ENCODE peak calls at places on chromosome 21, in five cellular contexts. Q, D, X, E and O are unnamed samples. For H3K4me1, the result is how much of the 10 kb centered on the place peaks cover.

GRCh38 chr21:21205604-21206003 is 207.4 kb downstream of the NCAM2 start:
- ATAC-seq in X (no peak), Q (no peak), D (no peak), E (no peak), O (no peak)

GRCh38 chr21:43911935-43912487 is 47.0 kb downstream of the AGPAT3 start:
- ATAC-seq in X (no peak), E (peak), D (peak), Q (peak), O (no peak)

GRCh38 chr21:15682977-15683376 is 46.8 kb upstream of the USP25 start:
- ATAC-seq in Q (peak), E (no peak), X (peak), D (peak), O (no peak)

GRCh38 chr21:38930838-38931237 is 125.1 kb downstream of the ETS2 start:
- ATAC-seq in D (peak), E (peak), X (peak), Q (peak), O (peak)

GRCh38 chr21:15415541-15416261 is 314.1 kb upstream of the USP25 start:
- ATAC-seq in D (no peak), E (no peak), X (no peak), Q (no peak), O (no peak)

GRCh38 chr21:29819675-29820337 is 120.0 kb downstream of the GRIK1 start:
- ATAC-seq in X (no peak), D (no peak), E (no peak), Q (no peak), O (no peak)

GRCh38 chr21:45513003-45513706 is 29.1 kb downstream of the SLC19A1 start:
- ATAC-seq in E (no peak), Q (no peak), D (no peak), X (no peak), O (no peak)

GRCh38 chr21:38768385-38769071 is 37.2 kb upstream of the ETS2 start:
- ATAC-seq in D (no peak), Q (no peak), E (no peak), X (peak), O (peak)

GRCh38 chr21:37139902-37140301 is 66.8 kb downstream of the TTC3 start:
- ATAC-seq in E (no peak), X (peak), Q (no peak), D (no peak), O (no peak)

GRCh38 chr21:8989261-8989882 is 1532.0 kb upstream of the TPTE start:
- ATAC-seq in Q (no peak), E (peak), D (peak), X (peak), O (peak)

GRCh38 chr21:43277481-43278351 is 108.9 kb downstream of the CRYAA start:
- ATAC-seq in E (no peak), Q (peak), D (peak), X (no peak), O (peak)

GRCh38 chr21:38342734-38343133 is 85.9 kb downstream of the KCNJ15 start:
- ATAC-seq in E (no peak), Q (no peak), X (no peak), D (no peak), O (no peak)

GRCh38 chr21:15534450-15534886 is 195.3 kb upstream of the USP25 start:
- ATAC-seq in E (no peak), Q (no peak), X (no peak), D (no peak), O (no peak)

GRCh38 chr21:14964658-14965057 is 100.1 kb downstream of the NRIP1 start:
- ATAC-seq in D (no peak), X (no peak), Q (no peak), E (no peak), O (no peak)

GRCh38 chr21:15406791-15407190 is 323.0 kb upstream of the USP25 start:
- ATAC-seq in X (no peak), D (no peak), E (no peak), Q (no peak), O (no peak)

GRCh38 chr21:44423312-44423821 is 31.9 kb upstream of the LRRC3 start:
- ATAC-seq in E (no peak), X (no peak), D (no peak), Q (no peak), O (no peak)

GRCh38 chr21:46562964-46563607 is 41.8 kb downstream of the S100B start:
- ATAC-seq in X (no peak), D (no peak), Q (no peak), E (no peak), O (no peak)

GRCh38 chr21:38460171-38460742 is 38.0 kb downstream of the ERG start:
- ATAC-seq in X (no peak), Q (no peak), E (no peak), D (peak), O (no peak)

GRCh38 chr21:36915701-36916075 is 50.8 kb downstream of the HLCS start:
- ATAC-seq in Q (no peak), X (no peak), D (no peak), E (no peak), O (no peak)

GRCh38 chr21:39656209-39656608 is 43.5 kb downstream of the B3GALT5 start:
- ATAC-seq in D (no peak), Q (no peak), X (no peak), E (no peak), O (no peak)

GRCh38 chr21:15671188-15671587 is 58.6 kb upstream of the USP25 start:
- ATAC-seq in X (no peak), E (no peak), Q (no peak), D (no peak), O (no peak)

GRCh38 chr21:28181730-28182129 is 810.9 kb downstream of the LTN1 start:
- ATAC-seq in Q (no peak), E (no peak), D (no peak), X (no peak), O (no peak)

GRCh38 chr21:38478782-38479181 is 19.5 kb downstream of the ERG start:
- ATAC-seq in E (no peak), D (no peak), Q (no peak), X (no peak), O (no peak)

GRCh38 chr21:37582613-37583012 is 216.0 kb downstream of the DYRK1A start:
- ATAC-seq in D (peak), Q (peak), E (peak), X (peak), O (peak)

GRCh38 chr21:27645285-27645684 is 678.4 kb upstream of the ADAMTS5 start:
- ATAC-seq in E (no peak), D (no peak), Q (no peak), X (no peak), O (no peak)

GRCh38 chr21:43692949-43693348 is 26.0 kb upstream of the PDXK start:
- ATAC-seq in Q (no peak), D (no peak), E (no peak), X (no peak), O (peak)

GRCh38 chr21:14979264-14979663 is 85.5 kb downstream of the NRIP1 start:
- ATAC-seq in E (no peak), Q (no peak), D (no peak), X (no peak), O (no peak)

GRCh38 chr21:40835179-40835694 is 11.7 kb downstream of the DSCAM start:
- ATAC-seq in E (no peak), Q (no peak), D (no peak), X (no peak), O (peak)

GRCh38 chr21:28633803-28634572 is 358.7 kb downstream of the LTN1 start:
- ATAC-seq in D (peak), Q (peak), E (peak), X (peak), O (peak)

GRCh38 chr21:31382060-31382459 is 38.0 kb upstream of the TIAM1 start:
- ATAC-seq in E (no peak), Q (no peak), D (no peak), X (no peak), O (no peak)
- H3K27ac ChIP-seq in E (no peak), Q (no peak), D (no peak), X (no peak), O (no peak)

GRCh38 chr21:25566645-25567044 is 40.6 kb downstream of the MRPL39 start:
- ATAC-seq in X (no peak), Q (no peak), D (no peak), E (no peak), O (no peak)
- H3K4me1 ChIP-seq in X (under half), Q (under half), D (under half), E (under half), O (under half)

GRCh38 chr21:31459457-31459856 is 115.4 kb upstream of the TIAM1 start:
- ATAC-seq in E (no peak), X (no peak), Q (no peak), D (no peak), O (no peak)
- TF ChIP-seq CTCF in E (no peak), X (no peak), Q (no peak), D (no peak), O (no peak)

DNA sequence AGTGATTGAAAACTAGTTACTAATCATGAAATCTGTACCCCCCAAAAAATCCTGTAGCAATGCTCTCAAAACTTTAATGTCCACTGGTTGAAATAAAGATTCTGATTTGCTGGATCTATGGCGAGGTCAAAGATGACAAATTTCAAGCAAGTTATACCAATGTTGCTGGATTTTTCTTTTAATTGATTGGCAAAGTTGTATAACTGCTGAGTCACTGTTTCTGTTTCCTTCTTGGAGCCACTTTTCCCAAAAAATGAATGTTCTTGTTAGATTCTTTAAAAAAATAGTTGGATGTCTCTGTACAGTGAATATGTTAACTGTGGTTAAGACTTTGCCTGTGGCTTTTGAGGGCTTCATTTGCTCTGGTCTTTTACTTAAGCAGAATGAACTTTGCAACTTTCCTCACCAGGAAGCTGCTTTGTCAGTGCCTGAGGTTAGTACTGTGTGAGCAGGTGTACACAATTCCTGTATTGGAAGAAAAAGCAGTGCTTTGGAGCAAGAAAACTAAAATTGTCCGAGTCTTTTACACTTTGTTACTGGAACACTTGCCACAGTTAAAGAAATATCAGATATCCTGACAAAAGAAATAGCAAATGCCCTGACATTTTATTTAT is 1211.9 kb downstream of the MRPL39 start:
- ATAC-seq in Q (no peak), E (no peak), D (no peak), X (no peak), O (no peak)
- H3K27ac ChIP-seq in Q (no peak), E (no peak), D (no peak), X (no peak), O (no peak)

GRCh38 chr21:34198232-34199120 is 125.1 kb downstream of the MRPS6 start:
- ATAC-seq in E (no peak), Q (no peak), D (no peak), X (no peak), O (no peak)

GRCh38 chr21:34201001-34201400 is 127.6 kb downstream of the MRPS6 start:
- ATAC-seq in X (no peak), D (no peak), E (no peak), Q (no peak), O (no peak)

GRCh38 chr21:34201441-34201838 is 128.1 kb downstream of the MRPS6 start:
- ATAC-seq in D (no peak), X (no peak), E (peak), Q (peak), O (no peak)

GRCh38 chr21:34199121-34199910 is 125.9 kb downstream of the MRPS6 start:
- ATAC-seq in D (no peak), E (no peak), Q (no peak), X (no peak), O (no peak)

DNA sequence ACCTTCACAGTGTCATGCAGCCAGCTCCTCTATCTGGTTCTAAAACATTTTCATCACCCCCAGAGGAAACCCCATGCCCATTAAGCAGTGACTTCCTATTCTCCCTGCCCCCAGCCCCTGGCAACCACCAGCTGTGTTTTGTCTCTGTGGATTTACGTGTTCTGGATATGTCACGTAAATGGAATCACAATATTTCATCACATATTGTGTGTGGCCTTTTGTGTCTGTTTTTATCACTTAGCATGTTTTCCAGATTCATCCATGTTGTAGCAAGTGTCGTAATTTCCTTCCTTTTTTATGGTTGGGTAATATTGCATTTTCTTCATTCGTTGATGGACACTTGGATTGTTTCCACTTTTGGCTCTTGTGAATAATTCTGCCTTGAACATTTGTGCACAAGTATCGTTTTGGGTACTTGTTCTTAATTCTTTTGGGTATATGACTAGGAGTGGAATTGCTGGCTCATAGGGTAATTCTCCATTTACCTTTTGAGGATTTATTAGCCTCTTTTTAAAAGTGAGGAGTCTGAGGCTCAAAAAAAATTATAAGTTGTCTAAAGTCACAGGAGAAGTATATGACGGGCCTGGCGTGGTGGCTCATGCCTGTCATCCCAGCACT is 127.0 kb downstream of the MRPS6 start:
- ATAC-seq in D (peak), E (no peak), Q (no peak), X (no peak), O (no peak)
- H3K4me1 ChIP-seq in D (under half), E (under half), Q (under half), X (under half), O (under half)

GRCh38 chr21:42047821-42048613 is 23.1 kb upstream of the UMODL1 start:
- ATAC-seq in X (peak), D (peak), E (peak), Q (peak), O (peak)
- TF ChIP-seq CTCF in X (peak), D (no peak), E (no peak), Q (no peak), O (no peak)